ENCODE peak calls at places on chromosomes 16 and 17, in seven cellular contexts. O is H1, L is astrocyte of the spinal cord, T is NCI-H1105, M is NCI-H1436, J is psoas muscle, Z is upper lobe of right lung. K is an unnamed sample.
A peak's percentile ranks its signal among the peaks of the same experiment; 100 is the strongest.

GRCh38 chr16:46629331-46629843 is 8.2 kb upstream of the SHCBP1 start:
- DNase-seq in O (no peak), L (peak; percentile 57), T (no peak), M (peak; percentile 27), J (peak; percentile 23), Z (no peak), K (peak; percentile 74)

GRCh38 chr17:35486920-35487727 is 38.6 kb upstream of the SLFN13 start:
- DNase-seq in O (no peak), L (peak; percentile 46), T (no peak), M (no peak), J (peak; percentile 55), Z (peak; percentile 90), K (peak; percentile 9)

GRCh38 chr16:78684655-78685400 is 585.4 kb downstream of the WWOX start:
- DNase-seq in O (no peak), L (peak; percentile 6), T (no peak), M (no peak), J (peak; percentile 52), Z (no peak), K (no peak)

GRCh38 chr17:8320990-8321389 is 10.9 kb downstream of the ARHGEF15 start:
- DNase-seq in O (no peak), L (no peak), T (no peak), M (no peak), J (no peak), Z (no peak), K (no peak)

GRCh38 chr17:82367724-82368524 is 3.6 kb upstream of the UTS2R start:
- DNase-seq in O (peak; percentile 49), L (no peak), T (no peak), M (peak; percentile 97), J (no peak), Z (no peak), K (no peak)

GRCh38 chr16:19898924-19899604 is 14.4 kb upstream of the GPRC5B start:
- DNase-seq in O (no peak), L (peak; percentile 47), T (peak; percentile 27), M (peak; percentile 26), J (no peak), Z (no peak), K (peak; percentile 34)

GRCh38 chr16:87706278-87707000 is 59.3 kb downstream of the KLHDC4 start:
- DNase-seq in O (no peak), L (no peak), T (no peak), M (no peak), J (no peak), Z (peak; percentile 74), K (no peak)

GRCh38 chr17:34740516-34740915 is 161.1 kb downstream of the TMEM132E start:
- DNase-seq in O (no peak), L (no peak), T (no peak), M (no peak), J (no peak), Z (no peak), K (no peak)

GRCh38 chr16:67431077-67431804 is at the start of gene HSD11B2:
- DNase-seq in O (no peak), L (peak; percentile 17), T (peak; percentile 55), M (no peak), J (peak; percentile 55), Z (peak; percentile 83), K (peak; percentile 41)

GRCh38 chr17:29124135-29124930 is 55.9 kb downstream of the MYO18A start:
- DNase-seq in O (no peak), L (peak; percentile 77), T (peak; percentile 45), M (peak; percentile 70), J (no peak), Z (no peak), K (peak; percentile 73)

GRCh38 chr16:15644306-15644961 is 1.5 kb upstream of the MARF1 start:
- DNase-seq in O (no peak), L (no peak), T (peak; percentile 63), M (peak; percentile 27), J (no peak), Z (no peak), K (peak; percentile 3)

GRCh38 chr16:29816694-29817441 is 916 bp downstream of the PAGR1 start:
- DNase-seq in O (no peak), L (peak; percentile 64), T (no peak), M (peak; percentile 30), J (peak; percentile 61), Z (peak; percentile 88), K (peak; percentile 61)

GRCh38 chr17:31052187-31052889 is 42.4 kb upstream of the NF1 start:
- DNase-seq in O (no peak), L (peak; percentile 98), T (no peak), M (no peak), J (peak; percentile 71), Z (no peak), K (peak; percentile 98)

GRCh38 chr17:50166518-50167181 is 845 bp downstream of the SGCA start:
- DNase-seq in O (no peak), L (no peak), T (no peak), M (no peak), J (peak; percentile 6), Z (no peak), K (no peak)

GRCh38 chr17:65561394-65562205 is at the start of gene AXIN2:
- DNase-seq in O (peak; percentile 62), L (peak; percentile 96), T (peak; percentile 65), M (peak; percentile 81), J (peak; percentile 93), Z (peak; percentile 95), K (peak; percentile 77)

K was measured in HFFc6.